ENCODE peak calls at places on chromosomes 6 and 20, in four cellular contexts. P is right atrium auricular region, O is cardiac fibroblast, J is endothelial cell. T is an unnamed sample.

GRCh38 chr20:25077610-25078169 is 4.3 kb downstream of the VSX1 start:
- DNase-seq in P (peak; percentile 60), O (peak; percentile 39), J (peak; percentile 40), T (no peak)

GRCh38 chr6:29757282-29757681 is 34.0 kb downstream of the HLA-F start:
- DNase-seq in P (no peak), O (no peak), J (no peak), T (no peak)

GRCh38 chr6:145070791-145071190 is 664.5 kb downstream of the EPM2A start:
- DNase-seq in J (no peak), O (peak; percentile 53), P (no peak), T (no peak)

GRCh38 chr6:147287869-147288271 is 83.7 kb downstream of the STXBP5 start:
- DNase-seq in O (peak; percentile 80), P (no peak), J (no peak), T (no peak)

GRCh38 chr6:13924949-13925881 is at the start of gene RNF182:
- DNase-seq in O (no peak), J (no peak), P (no peak), T (no peak)

GRCh38 chr6:65771946-65772345 is 64.9 kb upstream of the EYS start:
- DNase-seq in O (no peak), P (no peak), J (no peak), T (no peak)

GRCh38 chr6:137283940-137284910 is 65.0 kb upstream of the IFNGR1 start:
- DNase-seq in P (no peak), O (peak; percentile 16), J (no peak), T (no peak)

GRCh38 chr6:35081426-35081851 is 59.7 kb downstream of the TCP11 start:
- DNase-seq in J (no peak), O (no peak), P (no peak), T (no peak)

GRCh38 chr6:44051516-44051915 is 75.7 kb downstream of the MRPL14 start:
- DNase-seq in P (no peak), J (no peak), O (peak; percentile 74), T (no peak)

GRCh38 chr20:45489083-45489531 is 19.6 kb downstream of the WFDC2 start:
- DNase-seq in P (no peak), J (no peak), O (no peak), T (no peak)

GRCh38 chr6:35096129-35096852 is 44.8 kb downstream of the TCP11 start:
- DNase-seq in P (no peak), J (no peak), O (peak; percentile 78), T (no peak)

GRCh38 chr20:19210426-19211155 is 1.9 kb upstream of the SLC24A3 start:
- DNase-seq in O (no peak), P (no peak), J (no peak), T (no peak)

GRCh38 chr6:27352850-27353249 is 35.7 kb upstream of the ZNF391 start:
- DNase-seq in J (no peak), O (no peak), P (no peak), T (no peak)

GRCh38 chr6:170243791-170244291 is 47.0 kb downstream of the DLL1 start:
- DNase-seq in O (no peak), J (no peak), P (no peak), T (no peak)

GRCh38 chr6:159766923-159767322 is 5.1 kb downstream of the ACAT2 start:
- DNase-seq in P (no peak), J (no peak), O (no peak), T (no peak)

GRCh38 chr6:32415521-32416019 is 8.6 kb upstream of the BTNL2 start:
- DNase-seq in J (peak; percentile 75), O (peak; percentile 81), P (peak; percentile 78), T (peak; percentile 86)

GRCh38 chr20:32036716-32037355 is 15.2 kb upstream of the HCK start:
- DNase-seq in J (no peak), P (no peak), O (peak; percentile 32), T (no peak)

GRCh38 chr20:41339957-41340326 is 679 bp upstream of the LPIN3 start:
- DNase-seq in J (peak; percentile 90), P (peak; percentile 88), O (peak; percentile 76), T (peak; percentile 82)

GRCh38 chr20:58661298-58662141 is 10.4 kb downstream of the STX16 start:
- DNase-seq in J (no peak), P (no peak), O (no peak), T (no peak)

DNA sequence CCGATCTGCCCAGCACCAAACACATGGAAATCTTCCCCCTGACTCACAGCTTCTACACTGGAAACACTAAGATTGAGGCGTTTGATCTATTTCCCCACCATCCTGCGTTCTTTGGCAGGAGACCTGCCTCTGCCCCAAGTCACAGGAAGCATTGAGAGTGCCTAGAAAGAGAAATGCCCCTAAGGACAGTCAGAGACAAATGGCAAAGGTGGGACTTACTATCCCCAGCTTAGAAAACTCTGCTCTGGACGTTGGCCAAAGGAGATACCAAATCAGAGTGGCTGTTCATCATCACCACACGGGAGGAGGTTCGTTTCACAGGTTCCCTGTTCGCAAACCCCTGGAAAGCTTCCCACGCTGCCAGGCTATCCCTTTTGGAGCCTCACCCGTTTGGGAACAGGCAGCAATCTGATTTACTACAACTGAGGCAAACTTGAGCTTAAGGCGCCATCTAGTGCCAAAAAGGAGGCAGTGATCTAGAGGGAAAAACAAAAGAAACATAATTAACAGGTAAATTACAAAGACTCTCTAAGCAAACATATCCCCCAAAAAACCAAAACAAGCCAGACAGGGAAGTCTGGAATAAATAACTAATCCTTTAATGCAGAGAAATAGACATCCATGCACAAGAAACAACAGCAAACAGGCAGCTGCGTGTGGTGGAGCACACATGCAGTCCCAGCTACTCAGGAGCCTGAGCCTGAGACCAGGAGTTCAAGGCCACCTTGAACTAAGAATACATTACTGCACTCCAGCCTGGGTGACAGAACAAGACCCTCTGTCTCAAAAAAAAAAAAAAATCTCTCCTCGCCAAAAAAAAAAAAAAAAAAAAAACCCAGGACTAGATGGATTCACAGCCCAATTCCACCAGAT is 48.4 kb upstream of the SRSF6 start:
- DNase-seq in J (no peak), O (peak; percentile 65), P (no peak), T (peak; percentile 10)
- TF ChIP-seq CTCF in J (peak; percentile 42), O (peak; percentile 72), P (no peak), T (peak; percentile 77)

GRCh38 chr6:108526739-108527174 is 34.0 kb upstream of the FOXO3 start:
- DNase-seq in O (peak; percentile 65), P (no peak), J (no peak), T (no peak)

GRCh38 chr6:108535079-108535742 is 25.5 kb upstream of the FOXO3 start:
- DNase-seq in O (no peak), P (no peak), J (no peak), T (no peak)

GRCh38 chr6:108528878-108529277 is 31.8 kb upstream of the FOXO3 start:
- DNase-seq in O (no peak), P (no peak), J (no peak), T (no peak)

DNA sequence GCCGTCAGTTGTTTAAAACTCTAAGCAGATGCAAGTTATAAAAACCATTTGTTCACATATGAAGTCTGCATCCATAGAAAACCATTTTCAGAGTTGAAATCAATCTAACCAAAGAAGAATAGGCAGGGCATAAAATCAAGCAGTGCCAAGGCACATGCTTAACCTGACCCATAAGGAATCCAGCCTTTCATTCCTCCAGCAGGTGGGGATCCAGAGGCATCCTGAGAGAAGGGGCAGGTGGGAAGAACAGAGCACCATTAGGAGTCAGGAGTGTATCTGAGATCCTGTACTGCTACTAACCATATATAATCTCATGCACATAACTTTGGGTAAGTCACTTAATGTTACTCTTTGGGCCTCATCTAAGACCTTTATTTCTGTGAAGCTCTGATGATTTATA is 29.4 kb upstream of the FOXO3 start:
- DNase-seq in P (no peak), J (no peak), O (no peak), T (no peak)
- TF ChIP-seq CTCF in P (no peak), J (no peak), O (no peak), T (no peak)

GRCh38 chr6:42203217-42203616 is 8.5 kb upstream of the GUCA1B start:
- DNase-seq in J (no peak), P (no peak), O (no peak), T (no peak)

GRCh38 chr6:42201382-42201781 is 6.6 kb upstream of the GUCA1B start:
- DNase-seq in J (no peak), P (no peak), O (no peak), T (no peak)

GRCh38 chr6:42197574-42198362 is 3.0 kb upstream of the GUCA1B start:
- DNase-seq in O (peak; percentile 82), J (no peak), P (no peak), T (no peak)

GRCh38 chr6:42200035-42200434 is 5.3 kb upstream of the GUCA1B start:
- DNase-seq in P (no peak), J (no peak), O (peak; percentile 93), T (no peak)

GRCh38 chr6:42199106-42199981 is 4.6 kb upstream of the GUCA1B start:
- DNase-seq in O (peak; percentile 66), J (no peak), P (no peak), T (no peak)
- TF ChIP-seq CTCF in O (no peak), J (no peak), P (no peak), T (no peak)

GRCh38 chr6:40672118-40672517 is 85.0 kb upstream of the LRFN2 start:
- DNase-seq in O (no peak), J (no peak), P (no peak), T (no peak)
- TF ChIP-seq CTCF in O (no peak), J (no peak), P (no peak), T (no peak)

GRCh38 chr6:143023695-143024094 is 37.0 kb upstream of the AIG1 start:
- DNase-seq in J (no peak), O (no peak), P (no peak), T (no peak)

GRCh38 chr6:143024977-143025376 is 35.7 kb upstream of the AIG1 start:
- DNase-seq in O (no peak), J (no peak), P (no peak), T (no peak)

GRCh38 chr6:143021543-143021942 is 39.1 kb upstream of the AIG1 start:
- DNase-seq in O (no peak), P (no peak), J (no peak), T (no peak)

DNA sequence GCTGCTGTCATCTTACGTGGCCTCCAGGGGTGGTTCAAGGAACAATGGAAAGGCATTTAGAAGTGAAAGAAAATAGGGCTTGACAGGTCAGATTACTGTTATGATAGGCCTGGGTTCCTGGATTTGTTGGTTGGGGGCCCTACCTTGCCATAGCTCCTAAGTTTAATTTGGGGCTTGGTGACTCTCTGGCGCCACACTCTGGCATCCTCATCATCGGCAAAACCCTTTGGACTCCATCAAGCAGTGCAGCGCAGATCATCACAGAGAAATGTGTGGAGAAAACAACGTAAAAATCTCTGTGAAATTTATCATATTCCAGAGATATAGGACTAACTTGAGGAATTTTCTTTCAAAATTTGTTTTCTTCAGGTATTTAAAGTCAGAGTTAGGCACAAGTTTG is 33.6 kb upstream of the AIG1 start:
- DNase-seq in O (peak; percentile 57), P (no peak), J (peak; percentile 37), T (peak; percentile 21)
- TF ChIP-seq CTCF in O (peak; percentile 77), P (peak; percentile 59), J (peak; percentile 59), T (peak; percentile 58)

DNA sequence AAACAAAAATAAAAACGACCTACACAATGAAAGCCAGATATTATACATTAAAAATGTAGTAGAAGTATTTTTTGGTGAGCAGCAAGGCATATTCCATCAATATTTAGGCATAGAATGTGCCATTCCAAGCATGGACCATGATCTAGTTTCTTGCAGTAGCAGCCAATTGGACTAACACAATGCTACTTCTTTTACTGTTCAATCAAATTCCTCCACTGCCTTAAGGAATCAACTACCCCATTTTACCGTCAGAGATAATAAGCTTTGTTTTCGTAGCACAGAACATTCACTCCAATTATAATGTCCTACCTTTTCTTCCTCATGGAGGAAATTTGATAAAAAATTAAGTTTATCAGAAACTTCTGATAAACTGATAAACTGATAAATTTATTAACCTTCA is 1.3 kb downstream of the LATS1 start:
- DNase-seq in J (no peak), O (peak; percentile 27), P (no peak), T (no peak)
- TF ChIP-seq CTCF in J (no peak), O (no peak), P (no peak), T (no peak)